ENCODE peak calls at places on chromosomes 2 and 18, in five cellular contexts. S is cardiac muscle cell; K is NT2/D1; W is activated T-helper 1 cell treated with anti-CD3 and anti-CD28 coated beads, Interleukin-12 subunit alpha, Interleukin-12 subunit beta, Interleukin-2, Interleukin-4 antibody, amounts not matched to agents 30 ng/mL and 10 ng/mL and 1 ng/mL, durations not matched to agents 14 hours and 24 hours and 36 hours; Z is CD8-positive, alpha-beta T cell. M is an unnamed sample.

GRCh38 chr2:30214064-30214463 is 17.3 kb upstream of the LBH start:
- DNase-seq in K (no peak), S (no peak), Z (no peak), W (no peak), M (no peak)

GRCh38 chr2:25596506-25596905 is 76.9 kb downstream of the DTNB start:
- DNase-seq in Z (no peak), S (no peak), K (no peak), W (no peak), M (no peak)

GRCh38 chr2:45232824-45233223 is 223.6 kb upstream of the SIX2 start:
- DNase-seq in W (no peak), K (no peak), Z (no peak), S (no peak), M (no peak)

GRCh38 chr2:196486145-196486544 is 153.4 kb upstream of the CCDC150 start:
- DNase-seq in S (no peak), W (no peak), Z (no peak), K (no peak), M (no peak)

GRCh38 chr2:30359644-30360167 is 87.3 kb upstream of the LCLAT1 start:
- DNase-seq in K (no peak), W (no peak), Z (no peak), S (peak), M (no peak)

GRCh38 chr2:151973901-151974199 is 125.0 kb downstream of the CACNB4 start:
- DNase-seq in K (no peak), S (peak), Z (no peak), W (no peak), M (no peak)

GRCh38 chr2:41326801-41327200 is 721.0 kb upstream of the PKDCC start:
- DNase-seq in S (no peak), W (no peak), Z (no peak), K (peak), M (no peak)

GRCh38 chr2:202989749-202990148 is 24.9 kb upstream of the NBEAL1 start:
- DNase-seq in Z (no peak), W (no peak), S (no peak), K (no peak), M (no peak)

GRCh38 chr2:72292433-72292832 is 144.8 kb upstream of the CYP26B1 start:
- DNase-seq in K (no peak), Z (no peak), S (peak), W (no peak), M (no peak)

GRCh38 chr18:12518326-12518725 is 110.6 kb downstream of the PRELID3A start:
- DNase-seq in W (no peak), K (no peak), Z (no peak), S (peak), M (no peak)

GRCh38 chr2:145036421-145036901 is 516.5 kb upstream of the ZEB2 start:
- DNase-seq in S (peak), Z (no peak), W (no peak), K (no peak), M (no peak)

GRCh38 chr2:128444816-128445532 is 126.3 kb upstream of the HS6ST1 start:
- DNase-seq in W (no peak), K (no peak), Z (no peak), S (no peak), M (no peak)

GRCh38 chr2:14843507-14844204 is 211.1 kb downstream of the LRATD1 start:
- DNase-seq in K (no peak), Z (no peak), S (no peak), W (no peak), M (no peak)

GRCh38 chr2:11577101-11577883 is 43.4 kb downstream of the GREB1 start:
- DNase-seq in S (no peak), Z (no peak), W (no peak), K (no peak), M (no peak)

GRCh38 chr2:231533086-231533776 is 3.0 kb upstream of the NMUR1 start:
- DNase-seq in K (no peak), Z (no peak), W (no peak), S (no peak), M (no peak)

GRCh38 chr2:217826505-217826904 is 176.3 kb downstream of the TNS1 start:
- DNase-seq in S (no peak), K (no peak), W (no peak), Z (no peak), M (no peak)

GRCh38 chr18:48893559-48894265 is 57.1 kb downstream of the SMAD7 start:
- DNase-seq in Z (no peak), K (no peak), W (no peak), S (no peak), M (no peak)

GRCh38 chr2:33166287-33166881 is 219.6 kb downstream of the LTBP1 start:
- DNase-seq in S (peak), K (no peak), W (no peak), Z (no peak), M (no peak)

GRCh38 chr2:239154971-239155805 is 245.6 kb downstream of the HDAC4 start:
- DNase-seq in W (no peak), Z (no peak), S (no peak), K (no peak), M (no peak)

GRCh38 chr2:127735537-127736399 is 34.5 kb downstream of the SFT2D3 start:
- DNase-seq in K (no peak), S (no peak), Z (no peak), W (no peak), M (no peak)

GRCh38 chr2:164711246-164712138 is 90.2 kb upstream of the GRB14 start:
- DNase-seq in W (no peak), S (no peak), Z (no peak), K (no peak), M (no peak)

GRCh38 chr2:30936924-30937323 is 129.7 kb upstream of the CAPN13 start:
- DNase-seq in S (no peak), K (no peak), Z (no peak), W (no peak), M (no peak)

GRCh38 chr2:225074919-225075681 is 32.8 kb upstream of the DOCK10 start:
- DNase-seq in Z (no peak), W (no peak), S (no peak), K (no peak), M (no peak)

GRCh38 chr18:56884511-56884910 is 233.4 kb downstream of the WDR7 start:
- DNase-seq in S (no peak), Z (no peak), W (no peak), K (no peak), M (no peak)

GRCh38 chr2:124283090-124283489 is 258.0 kb downstream of the CNTNAP5 start:
- DNase-seq in Z (no peak), S (peak), K (peak), W (no peak), M (no peak)

GRCh38 chr2:238183846-238184245 is 19.6 kb downstream of the ILKAP start:
- DNase-seq in Z (no peak), S (no peak), K (no peak), W (no peak), M (peak)

GRCh38 chr2:99140056-99140859 is 1.2 kb upstream of the C2orf15 start:
- DNase-seq in K (no peak), W (no peak), Z (no peak), S (no peak), M (no peak)

GRCh38 chr2:15971351-15971750 is 31.0 kb downstream of the MYCN start:
- DNase-seq in S (no peak), K (no peak), W (no peak), Z (no peak), M (no peak)

GRCh38 chr2:25421746-25422431 is 80.2 kb upstream of the DNMT3A start:
- DNase-seq in Z (no peak), K (no peak), S (no peak), W (no peak), M (no peak)

GRCh38 chr2:95313296-95314265 is 16.4 kb downstream of the KCNIP3 start:
- DNase-seq in Z (no peak), K (no peak), S (no peak), W (no peak), M (no peak)

GRCh38 chr18:13178976-13179375 is 39.6 kb upstream of the LDLRAD4 start:
- DNase-seq in K (no peak), W (no peak), S (peak), Z (no peak), M (no peak)

GRCh38 chr2:168698959-168699358 is 103.5 kb upstream of the NOSTRIN start:
- DNase-seq in Z (no peak), K (no peak), S (no peak), W (no peak), M (no peak)

GRCh38 chr18:72427721-72428120 is 116.4 kb downstream of the CBLN2 start:
- DNase-seq in W (no peak), K (no peak), Z (no peak), S (no peak), M (no peak)

GRCh38 chr18:65415167-65415566 is 335.6 kb upstream of the CDH7 start:
- DNase-seq in W (no peak), Z (no peak), K (no peak), S (no peak), M (no peak)

GRCh38 chr2:27054721-27055120 is 3.3 kb downstream of the AGBL5 start:
- DNase-seq in W (no peak), Z (no peak), S (no peak), K (no peak), M (no peak)

GRCh38 chr2:47842846-47843245 is 59.9 kb downstream of the MSH6 start:
- DNase-seq in Z (no peak), W (no peak), S (no peak), K (no peak), M (no peak)

GRCh38 chr18:21672868-21673267 is 31.7 kb downstream of the ABHD3 start:
- DNase-seq in K (no peak), Z (no peak), W (no peak), S (peak), M (no peak)

GRCh38 chr2:34734662-34735061 is 1135.6 kb upstream of the FAM98A start:
- DNase-seq in W (no peak), S (no peak), Z (no peak), K (peak), M (no peak)

GRCh38 chr2:216285641-216286156 is 86.6 kb downstream of the MARCHF4 start:
- DNase-seq in Z (no peak), K (peak), S (no peak), W (no peak), M (no peak)